ENCODE peak calls at places on chromosomes 13 and 19, in ten cellular contexts. Y is T-cell; U is GM06990; H is aorta; O is PC-9; S is mammary epithelial cell; V is stimulated activated CD4-positive, alpha-beta T cell treated with anti-CD3 and anti-CD28 coated beads, TNF-alpha, amount 100 ng/mL, for 48 hours; C is HTR-8/SVneo; N is AG20443; D is CD4-positive, CD25-positive, alpha-beta regulatory T cell. Z is an unnamed sample.

GRCh38 chr13:27789495-27790303 is 2.6 kb upstream of the GSX1 start:
- DNase-seq in D (peak; percentile 20), S (no peak), V (no peak), N (no peak), Y (no peak), O (no peak), U (no peak), C (no peak), H (no peak), Z (no peak)

GRCh38 chr19:34976611-34977010 is 12.6 kb upstream of the ZNF792 start:
- DNase-seq in Y (no peak), S (no peak), V (no peak), U (no peak), C (no peak), D (no peak), O (no peak), H (no peak), N (no peak), Z (no peak)

GRCh38 chr13:59846845-59847620 is 316.7 kb downstream of the DIAPH3 start:
- DNase-seq in V (no peak), D (no peak), C (no peak), H (no peak), U (no peak), O (no peak), N (no peak), Y (no peak), S (no peak), Z (no peak)

GRCh38 chr19:18089726-18090125 is 3.0 kb upstream of the IL12RB1 start:
- DNase-seq in N (no peak), S (no peak), D (no peak), O (no peak), U (peak; percentile 31), Y (no peak), H (no peak), C (no peak), V (no peak), Z (no peak)

GRCh38 chr19:17216058-17216670 is 1.0 kb downstream of the USE1 start:
- DNase-seq in Y (no peak), H (peak; percentile 47), D (no peak), O (no peak), N (no peak), S (no peak), V (no peak), C (no peak), U (no peak), Z (no peak)

GRCh38 chr19:53394522-53394973 is 401 bp upstream of the ZNF765 start:
- DNase-seq in U (no peak), H (peak; percentile 82), N (peak; percentile 56), S (no peak), V (no peak), O (no peak), Y (no peak), C (peak; percentile 23), D (no peak), Z (no peak)

GRCh38 chr13:50215389-50215788 is 200.1 kb downstream of the KCNRG start:
- DNase-seq in Y (no peak), C (no peak), S (no peak), H (no peak), O (no peak), V (no peak), U (no peak), D (no peak), N (no peak), Z (no peak)

GRCh38 chr13:34346626-34347025 is 528.7 kb downstream of the RFC3 start:
- DNase-seq in H (no peak), C (no peak), N (peak; percentile 17), S (no peak), U (no peak), V (no peak), D (no peak), Y (no peak), O (no peak), Z (no peak)

GRCh38 chr13:63305641-63306133 is 1890.0 kb upstream of the PCDH20 start:
- DNase-seq in V (no peak), N (no peak), C (no peak), D (no peak), U (no peak), Y (no peak), S (no peak), O (no peak), H (peak; percentile 32), Z (no peak)

GRCh38 chr19:10450853-10451609 is 30.7 kb downstream of the PDE4A start:
- DNase-seq in C (no peak), V (no peak), U (no peak), O (no peak), D (no peak), Y (no peak), H (no peak), N (peak; percentile 18), S (no peak), Z (no peak)

GRCh38 chr13:92317066-92317465 is 909.5 kb upstream of the GPC6 start:
- DNase-seq in Y (no peak), S (no peak), H (no peak), D (no peak), U (no peak), O (no peak), V (no peak), N (no peak), C (peak; percentile 32), Z (no peak)

GRCh38 chr13:113616991-113617749 is 32.6 kb downstream of the TFDP1 start:
- DNase-seq in H (peak; percentile 47), S (no peak), D (no peak), V (no peak), C (peak; percentile 33), N (no peak), U (no peak), O (peak; percentile 22), Y (no peak), Z (no peak)

GRCh38 chr13:30934803-30935202 is 2.3 kb downstream of the TEX26 start:
- DNase-seq in V (no peak), N (no peak), C (no peak), H (no peak), Y (no peak), O (no peak), U (no peak), D (no peak), S (no peak), Z (no peak)

GRCh38 chr19:3409346-3410064 is 43.1 kb downstream of the NFIC start:
- DNase-seq in N (peak; percentile 40), D (no peak), O (no peak), H (no peak), S (no peak), V (no peak), C (no peak), Y (no peak), U (no peak), Z (no peak)

GRCh38 chr13:30895773-30896172 is 10.3 kb upstream of the MEDAG start:
- DNase-seq in D (no peak), N (peak; percentile 88), V (no peak), O (peak; percentile 22), S (peak; percentile 24), C (peak; percentile 57), Y (no peak), H (peak; percentile 88), U (no peak), Z (no peak)

GRCh38 chr19:50794074-50794777 is 4.0 kb downstream of the ACP4 start:
- DNase-seq in Y (no peak), V (no peak), H (no peak), D (peak; percentile 27), N (no peak), O (no peak), U (no peak), S (peak; percentile 43), C (no peak), Z (peak; percentile 26)

GRCh38 chr19:58558623-58559274 is 338 bp upstream of the UBE2M start:
- DNase-seq in N (peak; percentile 93), Y (peak; percentile 99), S (peak; percentile 97), H (peak; percentile 99), U (peak; percentile 99), V (peak; percentile 99), O (no peak), C (peak; percentile 87), D (peak; percentile 99), Z (peak; percentile 99)

GRCh38 chr19:405138-405965 is 3.6 kb downstream of the C2CD4C start:
- DNase-seq in D (no peak), N (no peak), Y (no peak), O (no peak), U (no peak), C (no peak), V (no peak), S (no peak), H (peak; percentile 18), Z (no peak)

GRCh38 chr13:101149735-101150380 is 266.4 kb downstream of the NALCN start:
- DNase-seq in H (no peak), Y (no peak), O (no peak), S (peak; percentile 6), N (peak; percentile 62), C (peak; percentile 20), D (no peak), U (no peak), V (no peak), Z (no peak)

GRCh38 chr13:103531278-103531677 is 465.1 kb upstream of the SLC10A2 start:
- DNase-seq in N (no peak), V (no peak), C (no peak), O (no peak), Y (no peak), D (no peak), U (no peak), H (no peak), S (no peak), Z (no peak)

GRCh38 chr13:51423766-51424165 is 29.1 kb downstream of the INTS6 start:
- DNase-seq in S (no peak), H (no peak), N (no peak), C (no peak), U (no peak), D (no peak), Y (no peak), O (no peak), V (no peak), Z (no peak)

GRCh38 chr19:39196860-39197562 is at the start of gene NCCRP1:
- DNase-seq in V (no peak), U (no peak), D (no peak), H (no peak), O (peak; percentile 46), Y (no peak), C (no peak), N (no peak), S (no peak), Z (no peak)

GRCh38 chr13:110279684-110280083 is 27.3 kb downstream of the COL4A1 start:
- DNase-seq in O (no peak), V (no peak), D (no peak), U (no peak), C (no peak), N (no peak), Y (no peak), S (no peak), H (no peak), Z (no peak)

GRCh38 chr13:50080158-50080855 is 65.1 kb downstream of the KCNRG start:
- DNase-seq in Y (peak; percentile 18), U (peak; percentile 29), D (peak; percentile 61), V (peak; percentile 10), H (peak; percentile 53), S (peak; percentile 50), N (peak; percentile 9), O (peak; percentile 12), C (no peak), Z (peak; percentile 18)

GRCh38 chr13:33611016-33611805 is 206.7 kb upstream of the RFC3 start:
- DNase-seq in H (peak; percentile 83), C (no peak), N (no peak), D (no peak), V (no peak), S (no peak), O (no peak), U (no peak), Y (no peak), Z (no peak)

GRCh38 chr19:15367439-15367838 is 12.1 kb downstream of the AKAP8 start:
- DNase-seq in V (no peak), S (no peak), D (no peak), O (no peak), C (no peak), N (no peak), U (no peak), H (no peak), Y (no peak), Z (no peak)

GRCh38 chr19:16654151-16654550 is 5.8 kb downstream of the SMIM7 start:
- DNase-seq in N (peak; percentile 36), D (no peak), C (no peak), Y (no peak), S (no peak), O (no peak), V (no peak), U (no peak), H (no peak), Z (no peak)

GRCh38 chr19:51807111-51807701 is 12.2 kb downstream of the FPR3 start:
- DNase-seq in V (no peak), N (no peak), D (no peak), S (peak; percentile 63), H (no peak), O (peak; percentile 20), U (no peak), Y (no peak), C (no peak), Z (no peak)

Z was measured in stimulated activated naive B cell treated with anti-CD40 and anti-IgM and Interleukin-4, amounts not matched to agents 10 μg/mL and 1 μg/mL and 100 μg/mL, for 72 hours.